ENCODE peak calls at places on chromosome 17, in ten cellular contexts. One of them, this sample, is unnamed.

GRCh38 chr17:35788504-35788998 is 6.9 kb downstream of the MMP28 start:
- DNase-seq in colonic mucosa: no peak
- DNase-seq in NCI-H1436: no peak
- DNase-seq in stimulated activated CD8-positive, alpha-beta memory T cell treated with anti-CD3 and anti-CD28 coated beads, Interleukin-7, amount 100 ng/mL, for 1 hour: no peak
- DNase-seq in hippocampal formation: no peak
- DNase-seq in foreskin melanocyte: peak; percentile 71
- DNase-seq in retinal pigment epithelial cell: no peak
- DNase-seq in natural killer cell treated with Interleukin-12 subunit alpha and Interleukin-12 subunit beta and Interleukin-15 and Interleukin-18, amount 100 ng/mL, for 72 hours: no peak
- DNase-seq in mucosa of descending colon: no peak
- DNase-seq in DMS153: no peak
- DNase-seq in this sample: peak; percentile 86

GRCh38 chr17:48215583-48216139 is 108.1 kb downstream of the SNX11 start:
- DNase-seq in colonic mucosa: peak; percentile 26
- DNase-seq in NCI-H1436: no peak
- DNase-seq in stimulated activated CD8-positive, alpha-beta memory T cell treated with anti-CD3 and anti-CD28 coated beads, Interleukin-7, amount 100 ng/mL, for 1 hour: no peak
- DNase-seq in hippocampal formation: no peak
- DNase-seq in foreskin melanocyte: peak; percentile 45
- DNase-seq in retinal pigment epithelial cell: no peak
- DNase-seq in natural killer cell treated with Interleukin-12 subunit alpha and Interleukin-12 subunit beta and Interleukin-15 and Interleukin-18, amount 100 ng/mL, for 72 hours: no peak
- DNase-seq in mucosa of descending colon: peak; percentile 41
- DNase-seq in DMS153: peak; percentile 74
- DNase-seq in this sample: peak; percentile 38

GRCh38 chr17:19017804-19018599 is 13.4 kb upstream of the FAM83G start:
- DNase-seq in colonic mucosa: no peak
- DNase-seq in NCI-H1436: no peak
- DNase-seq in stimulated activated CD8-positive, alpha-beta memory T cell treated with anti-CD3 and anti-CD28 coated beads, Interleukin-7, amount 100 ng/mL, for 1 hour: no peak
- DNase-seq in hippocampal formation: no peak
- DNase-seq in foreskin melanocyte: no peak
- DNase-seq in retinal pigment epithelial cell: no peak
- DNase-seq in natural killer cell treated with Interleukin-12 subunit alpha and Interleukin-12 subunit beta and Interleukin-15 and Interleukin-18, amount 100 ng/mL, for 72 hours: no peak
- DNase-seq in mucosa of descending colon: peak; percentile 53
- DNase-seq in DMS153: no peak
- DNase-seq in this sample: no peak

GRCh38 chr17:68277807-68278206 is 13.1 kb downstream of the SLC16A6 start:
- DNase-seq in colonic mucosa: no peak
- DNase-seq in NCI-H1436: no peak
- DNase-seq in stimulated activated CD8-positive, alpha-beta memory T cell treated with anti-CD3 and anti-CD28 coated beads, Interleukin-7, amount 100 ng/mL, for 1 hour: no peak
- DNase-seq in hippocampal formation: no peak
- DNase-seq in foreskin melanocyte: no peak
- DNase-seq in retinal pigment epithelial cell: no peak
- DNase-seq in natural killer cell treated with Interleukin-12 subunit alpha and Interleukin-12 subunit beta and Interleukin-15 and Interleukin-18, amount 100 ng/mL, for 72 hours: no peak
- DNase-seq in mucosa of descending colon: no peak
- DNase-seq in DMS153: no peak
- DNase-seq in this sample: no peak

GRCh38 chr17:21194688-21195087 is 19.3 kb downstream of the TMEM11 start:
- DNase-seq in colonic mucosa: no peak
- DNase-seq in NCI-H1436: no peak
- DNase-seq in stimulated activated CD8-positive, alpha-beta memory T cell treated with anti-CD3 and anti-CD28 coated beads, Interleukin-7, amount 100 ng/mL, for 1 hour: no peak
- DNase-seq in hippocampal formation: no peak
- DNase-seq in foreskin melanocyte: no peak
- DNase-seq in retinal pigment epithelial cell: no peak
- DNase-seq in natural killer cell treated with Interleukin-12 subunit alpha and Interleukin-12 subunit beta and Interleukin-15 and Interleukin-18, amount 100 ng/mL, for 72 hours: no peak
- DNase-seq in mucosa of descending colon: no peak
- DNase-seq in DMS153: no peak
- DNase-seq in this sample: no peak

GRCh38 chr17:80107231-80108021 is 6.0 kb downstream of the GAA start:
- DNase-seq in colonic mucosa: no peak
- DNase-seq in NCI-H1436: no peak
- DNase-seq in stimulated activated CD8-positive, alpha-beta memory T cell treated with anti-CD3 and anti-CD28 coated beads, Interleukin-7, amount 100 ng/mL, for 1 hour: no peak
- DNase-seq in hippocampal formation: no peak
- DNase-seq in foreskin melanocyte: no peak
- DNase-seq in retinal pigment epithelial cell: no peak
- DNase-seq in natural killer cell treated with Interleukin-12 subunit alpha and Interleukin-12 subunit beta and Interleukin-15 and Interleukin-18, amount 100 ng/mL, for 72 hours: no peak
- DNase-seq in mucosa of descending colon: no peak
- DNase-seq in DMS153: no peak
- DNase-seq in this sample: no peak

GRCh38 chr17:66426397-66427033 is 124.1 kb downstream of the PRKCA start:
- DNase-seq in colonic mucosa: peak; percentile 48
- DNase-seq in NCI-H1436: peak; percentile 28
- DNase-seq in stimulated activated CD8-positive, alpha-beta memory T cell treated with anti-CD3 and anti-CD28 coated beads, Interleukin-7, amount 100 ng/mL, for 1 hour: peak; percentile 9
- DNase-seq in hippocampal formation: no peak
- DNase-seq in foreskin melanocyte: no peak
- DNase-seq in retinal pigment epithelial cell: no peak
- DNase-seq in natural killer cell treated with Interleukin-12 subunit alpha and Interleukin-12 subunit beta and Interleukin-15 and Interleukin-18, amount 100 ng/mL, for 72 hours: no peak
- DNase-seq in mucosa of descending colon: peak; percentile 58
- DNase-seq in DMS153: no peak
- DNase-seq in this sample: no peak

GRCh38 chr17:42682400-42683384 is at the start of gene CNTNAP1:
- DNase-seq in colonic mucosa: peak; percentile 72
- DNase-seq in NCI-H1436: peak; percentile 40
- DNase-seq in stimulated activated CD8-positive, alpha-beta memory T cell treated with anti-CD3 and anti-CD28 coated beads, Interleukin-7, amount 100 ng/mL, for 1 hour: no peak
- DNase-seq in hippocampal formation: no peak
- DNase-seq in foreskin melanocyte: no peak
- DNase-seq in retinal pigment epithelial cell: no peak
- DNase-seq in natural killer cell treated with Interleukin-12 subunit alpha and Interleukin-12 subunit beta and Interleukin-15 and Interleukin-18, amount 100 ng/mL, for 72 hours: no peak
- DNase-seq in mucosa of descending colon: peak; percentile 55
- DNase-seq in DMS153: no peak
- DNase-seq in this sample: peak; percentile 91

GRCh38 chr17:73900516-73900915 is 256.3 kb upstream of the SDK2 start:
- DNase-seq in colonic mucosa: no peak
- DNase-seq in NCI-H1436: no peak
- DNase-seq in stimulated activated CD8-positive, alpha-beta memory T cell treated with anti-CD3 and anti-CD28 coated beads, Interleukin-7, amount 100 ng/mL, for 1 hour: no peak
- DNase-seq in hippocampal formation: no peak
- DNase-seq in foreskin melanocyte: no peak
- DNase-seq in retinal pigment epithelial cell: no peak
- DNase-seq in natural killer cell treated with Interleukin-12 subunit alpha and Interleukin-12 subunit beta and Interleukin-15 and Interleukin-18, amount 100 ng/mL, for 72 hours: no peak
- DNase-seq in mucosa of descending colon: no peak
- DNase-seq in DMS153: no peak
- DNase-seq in this sample: no peak

GRCh38 chr17:16442141-16442540 is 26.8 kb downstream of the TRPV2 start:
- DNase-seq in colonic mucosa: no peak
- DNase-seq in NCI-H1436: no peak
- DNase-seq in stimulated activated CD8-positive, alpha-beta memory T cell treated with anti-CD3 and anti-CD28 coated beads, Interleukin-7, amount 100 ng/mL, for 1 hour: no peak
- DNase-seq in hippocampal formation: no peak
- DNase-seq in foreskin melanocyte: no peak
- DNase-seq in retinal pigment epithelial cell: no peak
- DNase-seq in natural killer cell treated with Interleukin-12 subunit alpha and Interleukin-12 subunit beta and Interleukin-15 and Interleukin-18, amount 100 ng/mL, for 72 hours: no peak
- DNase-seq in mucosa of descending colon: no peak
- DNase-seq in DMS153: no peak
- DNase-seq in this sample: no peak

GRCh38 chr17:45812102-45812501 is 28.0 kb downstream of the CRHR1 start:
- DNase-seq in colonic mucosa: no peak
- DNase-seq in NCI-H1436: peak; percentile 17
- DNase-seq in stimulated activated CD8-positive, alpha-beta memory T cell treated with anti-CD3 and anti-CD28 coated beads, Interleukin-7, amount 100 ng/mL, for 1 hour: no peak
- DNase-seq in hippocampal formation: no peak
- DNase-seq in foreskin melanocyte: no peak
- DNase-seq in retinal pigment epithelial cell: no peak
- DNase-seq in natural killer cell treated with Interleukin-12 subunit alpha and Interleukin-12 subunit beta and Interleukin-15 and Interleukin-18, amount 100 ng/mL, for 72 hours: no peak
- DNase-seq in mucosa of descending colon: no peak
- DNase-seq in DMS153: no peak
- DNase-seq in this sample: no peak

GRCh38 chr17:3887811-3888210 is 5.0 kb downstream of the CAMKK1 start:
- DNase-seq in colonic mucosa: no peak
- DNase-seq in NCI-H1436: no peak
- DNase-seq in stimulated activated CD8-positive, alpha-beta memory T cell treated with anti-CD3 and anti-CD28 coated beads, Interleukin-7, amount 100 ng/mL, for 1 hour: no peak
- DNase-seq in hippocampal formation: no peak
- DNase-seq in foreskin melanocyte: peak; percentile 20
- DNase-seq in retinal pigment epithelial cell: no peak
- DNase-seq in natural killer cell treated with Interleukin-12 subunit alpha and Interleukin-12 subunit beta and Interleukin-15 and Interleukin-18, amount 100 ng/mL, for 72 hours: no peak
- DNase-seq in mucosa of descending colon: no peak
- DNase-seq in DMS153: no peak
- DNase-seq in this sample: no peak

GRCh38 chr17:35245196-35245486 is 2.3 kb downstream of the SLFN5 start:
- DNase-seq in colonic mucosa: no peak
- DNase-seq in NCI-H1436: no peak
- DNase-seq in stimulated activated CD8-positive, alpha-beta memory T cell treated with anti-CD3 and anti-CD28 coated beads, Interleukin-7, amount 100 ng/mL, for 1 hour: no peak
- DNase-seq in hippocampal formation: peak; percentile 16
- DNase-seq in foreskin melanocyte: peak; percentile 78
- DNase-seq in retinal pigment epithelial cell: peak; percentile 82
- DNase-seq in natural killer cell treated with Interleukin-12 subunit alpha and Interleukin-12 subunit beta and Interleukin-15 and Interleukin-18, amount 100 ng/mL, for 72 hours: no peak
- DNase-seq in mucosa of descending colon: no peak
- DNase-seq in DMS153: no peak
- DNase-seq in this sample: peak; percentile 68

GRCh38 chr17:75228847-75229246 is 23.4 kb downstream of the NUP85 start:
- DNase-seq in colonic mucosa: no peak
- DNase-seq in NCI-H1436: no peak
- DNase-seq in stimulated activated CD8-positive, alpha-beta memory T cell treated with anti-CD3 and anti-CD28 coated beads, Interleukin-7, amount 100 ng/mL, for 1 hour: no peak
- DNase-seq in hippocampal formation: no peak
- DNase-seq in foreskin melanocyte: no peak
- DNase-seq in retinal pigment epithelial cell: no peak
- DNase-seq in natural killer cell treated with Interleukin-12 subunit alpha and Interleukin-12 subunit beta and Interleukin-15 and Interleukin-18, amount 100 ng/mL, for 72 hours: no peak
- DNase-seq in mucosa of descending colon: no peak
- DNase-seq in DMS153: no peak
- DNase-seq in this sample: no peak

GRCh38 chr17:79777166-79777843 is 643 bp upstream of the CBX2 start:
- DNase-seq in colonic mucosa: peak; percentile 71
- DNase-seq in NCI-H1436: peak; percentile 81
- DNase-seq in stimulated activated CD8-positive, alpha-beta memory T cell treated with anti-CD3 and anti-CD28 coated beads, Interleukin-7, amount 100 ng/mL, for 1 hour: no peak
- DNase-seq in hippocampal formation: no peak
- DNase-seq in foreskin melanocyte: peak; percentile 57
- DNase-seq in retinal pigment epithelial cell: no peak
- DNase-seq in natural killer cell treated with Interleukin-12 subunit alpha and Interleukin-12 subunit beta and Interleukin-15 and Interleukin-18, amount 100 ng/mL, for 72 hours: no peak
- DNase-seq in mucosa of descending colon: no peak
- DNase-seq in DMS153: no peak
- DNase-seq in this sample: no peak

GRCh38 chr17:47674503-47674902 is 19.5 kb upstream of the TBKBP1 start:
- DNase-seq in colonic mucosa: no peak
- DNase-seq in NCI-H1436: no peak
- DNase-seq in stimulated activated CD8-positive, alpha-beta memory T cell treated with anti-CD3 and anti-CD28 coated beads, Interleukin-7, amount 100 ng/mL, for 1 hour: no peak
- DNase-seq in hippocampal formation: no peak
- DNase-seq in foreskin melanocyte: no peak
- DNase-seq in retinal pigment epithelial cell: no peak
- DNase-seq in natural killer cell treated with Interleukin-12 subunit alpha and Interleukin-12 subunit beta and Interleukin-15 and Interleukin-18, amount 100 ng/mL, for 72 hours: no peak
- DNase-seq in mucosa of descending colon: no peak
- DNase-seq in DMS153: no peak
- DNase-seq in this sample: no peak

GRCh38 chr17:45428050-45428953 is 4.4 kb downstream of the ARHGAP27 start:
- DNase-seq in colonic mucosa: peak; percentile 81
- DNase-seq in NCI-H1436: peak; percentile 82
- DNase-seq in stimulated activated CD8-positive, alpha-beta memory T cell treated with anti-CD3 and anti-CD28 coated beads, Interleukin-7, amount 100 ng/mL, for 1 hour: peak; percentile 57
- DNase-seq in hippocampal formation: no peak
- DNase-seq in foreskin melanocyte: no peak
- DNase-seq in retinal pigment epithelial cell: no peak
- DNase-seq in natural killer cell treated with Interleukin-12 subunit alpha and Interleukin-12 subunit beta and Interleukin-15 and Interleukin-18, amount 100 ng/mL, for 72 hours: peak; percentile 79
- DNase-seq in mucosa of descending colon: peak; percentile 87
- DNase-seq in DMS153: peak; percentile 63
- DNase-seq in this sample: peak; percentile 86

GRCh38 chr17:17595755-17596154 is 4.2 kb upstream of the PEMT start:
- DNase-seq in colonic mucosa: no peak
- DNase-seq in NCI-H1436: no peak
- DNase-seq in stimulated activated CD8-positive, alpha-beta memory T cell treated with anti-CD3 and anti-CD28 coated beads, Interleukin-7, amount 100 ng/mL, for 1 hour: no peak
- DNase-seq in hippocampal formation: no peak
- DNase-seq in foreskin melanocyte: no peak
- DNase-seq in retinal pigment epithelial cell: no peak
- DNase-seq in natural killer cell treated with Interleukin-12 subunit alpha and Interleukin-12 subunit beta and Interleukin-15 and Interleukin-18, amount 100 ng/mL, for 72 hours: no peak
- DNase-seq in mucosa of descending colon: no peak
- DNase-seq in DMS153: no peak
- DNase-seq in this sample: no peak

GRCh38 chr17:48483004-48483403 is 47.8 kb downstream of the HOXB1 start:
- DNase-seq in colonic mucosa: no peak
- DNase-seq in NCI-H1436: no peak
- DNase-seq in stimulated activated CD8-positive, alpha-beta memory T cell treated with anti-CD3 and anti-CD28 coated beads, Interleukin-7, amount 100 ng/mL, for 1 hour: no peak
- DNase-seq in hippocampal formation: no peak
- DNase-seq in foreskin melanocyte: no peak
- DNase-seq in retinal pigment epithelial cell: no peak
- DNase-seq in natural killer cell treated with Interleukin-12 subunit alpha and Interleukin-12 subunit beta and Interleukin-15 and Interleukin-18, amount 100 ng/mL, for 72 hours: no peak
- DNase-seq in mucosa of descending colon: no peak
- DNase-seq in DMS153: no peak
- DNase-seq in this sample: no peak

GRCh38 chr17:59848778-59849177 is 44.0 kb downstream of the TUBD1 start:
- DNase-seq in colonic mucosa: peak; percentile 79
- DNase-seq in NCI-H1436: no peak
- DNase-seq in stimulated activated CD8-positive, alpha-beta memory T cell treated with anti-CD3 and anti-CD28 coated beads, Interleukin-7, amount 100 ng/mL, for 1 hour: no peak
- DNase-seq in hippocampal formation: no peak
- DNase-seq in foreskin melanocyte: no peak
- DNase-seq in retinal pigment epithelial cell: no peak
- DNase-seq in natural killer cell treated with Interleukin-12 subunit alpha and Interleukin-12 subunit beta and Interleukin-15 and Interleukin-18, amount 100 ng/mL, for 72 hours: peak; percentile 92
- DNase-seq in mucosa of descending colon: peak; percentile 72
- DNase-seq in DMS153: no peak
- DNase-seq in this sample: no peak

GRCh38 chr17:27984404-27984803 is 58.1 kb upstream of the NLK start:
- DNase-seq in colonic mucosa: no peak
- DNase-seq in NCI-H1436: no peak
- DNase-seq in stimulated activated CD8-positive, alpha-beta memory T cell treated with anti-CD3 and anti-CD28 coated beads, Interleukin-7, amount 100 ng/mL, for 1 hour: no peak
- DNase-seq in hippocampal formation: no peak
- DNase-seq in foreskin melanocyte: no peak
- DNase-seq in retinal pigment epithelial cell: no peak
- DNase-seq in natural killer cell treated with Interleukin-12 subunit alpha and Interleukin-12 subunit beta and Interleukin-15 and Interleukin-18, amount 100 ng/mL, for 72 hours: no peak
- DNase-seq in mucosa of descending colon: no peak
- DNase-seq in DMS153: no peak
- DNase-seq in this sample: no peak

GRCh38 chr17:60079401-60079861 is 710 bp upstream of the HEATR6 start:
- DNase-seq in colonic mucosa: no peak
- DNase-seq in NCI-H1436: no peak
- DNase-seq in stimulated activated CD8-positive, alpha-beta memory T cell treated with anti-CD3 and anti-CD28 coated beads, Interleukin-7, amount 100 ng/mL, for 1 hour: no peak
- DNase-seq in hippocampal formation: no peak
- DNase-seq in foreskin melanocyte: no peak
- DNase-seq in retinal pigment epithelial cell: no peak
- DNase-seq in natural killer cell treated with Interleukin-12 subunit alpha and Interleukin-12 subunit beta and Interleukin-15 and Interleukin-18, amount 100 ng/mL, for 72 hours: no peak
- DNase-seq in mucosa of descending colon: no peak
- DNase-seq in DMS153: no peak
- DNase-seq in this sample: peak; percentile 22

GRCh38 chr17:49277638-49278037 is 47.1 kb upstream of the PHOSPHO1 start:
- DNase-seq in colonic mucosa: no peak
- DNase-seq in NCI-H1436: no peak
- DNase-seq in stimulated activated CD8-positive, alpha-beta memory T cell treated with anti-CD3 and anti-CD28 coated beads, Interleukin-7, amount 100 ng/mL, for 1 hour: no peak
- DNase-seq in hippocampal formation: no peak
- DNase-seq in foreskin melanocyte: no peak
- DNase-seq in retinal pigment epithelial cell: no peak
- DNase-seq in natural killer cell treated with Interleukin-12 subunit alpha and Interleukin-12 subunit beta and Interleukin-15 and Interleukin-18, amount 100 ng/mL, for 72 hours: no peak
- DNase-seq in mucosa of descending colon: no peak
- DNase-seq in DMS153: no peak
- DNase-seq in this sample: no peak

GRCh38 chr17:48809182-48809581 is 7.8 kb downstream of the TTLL6 start:
- DNase-seq in colonic mucosa: peak; percentile 82
- DNase-seq in NCI-H1436: no peak
- DNase-seq in stimulated activated CD8-positive, alpha-beta memory T cell treated with anti-CD3 and anti-CD28 coated beads, Interleukin-7, amount 100 ng/mL, for 1 hour: no peak
- DNase-seq in hippocampal formation: no peak
- DNase-seq in foreskin melanocyte: no peak
- DNase-seq in retinal pigment epithelial cell: no peak
- DNase-seq in natural killer cell treated with Interleukin-12 subunit alpha and Interleukin-12 subunit beta and Interleukin-15 and Interleukin-18, amount 100 ng/mL, for 72 hours: no peak
- DNase-seq in mucosa of descending colon: peak; percentile 80
- DNase-seq in DMS153: no peak
- DNase-seq in this sample: no peak

GRCh38 chr17:82301916-82302497 is 15.4 kb downstream of the CD7 start:
- DNase-seq in colonic mucosa: no peak
- DNase-seq in NCI-H1436: no peak
- DNase-seq in stimulated activated CD8-positive, alpha-beta memory T cell treated with anti-CD3 and anti-CD28 coated beads, Interleukin-7, amount 100 ng/mL, for 1 hour: no peak
- DNase-seq in hippocampal formation: no peak
- DNase-seq in foreskin melanocyte: no peak
- DNase-seq in retinal pigment epithelial cell: no peak
- DNase-seq in natural killer cell treated with Interleukin-12 subunit alpha and Interleukin-12 subunit beta and Interleukin-15 and Interleukin-18, amount 100 ng/mL, for 72 hours: peak; percentile 71
- DNase-seq in mucosa of descending colon: no peak
- DNase-seq in DMS153: no peak
- DNase-seq in this sample: no peak

GRCh38 chr17:16150251-16150859 is 65.0 kb downstream of the NCOR1 start:
- DNase-seq in colonic mucosa: no peak
- DNase-seq in NCI-H1436: no peak
- DNase-seq in stimulated activated CD8-positive, alpha-beta memory T cell treated with anti-CD3 and anti-CD28 coated beads, Interleukin-7, amount 100 ng/mL, for 1 hour: no peak
- DNase-seq in hippocampal formation: no peak
- DNase-seq in foreskin melanocyte: no peak
- DNase-seq in retinal pigment epithelial cell: peak; percentile 6
- DNase-seq in natural killer cell treated with Interleukin-12 subunit alpha and Interleukin-12 subunit beta and Interleukin-15 and Interleukin-18, amount 100 ng/mL, for 72 hours: no peak
- DNase-seq in mucosa of descending colon: no peak
- DNase-seq in DMS153: no peak
- DNase-seq in this sample: peak; percentile 22

GRCh38 chr17:3647769-3648540 is 11.4 kb downstream of the CTNS start:
- DNase-seq in colonic mucosa: peak; percentile 51
- DNase-seq in NCI-H1436: peak; percentile 68
- DNase-seq in stimulated activated CD8-positive, alpha-beta memory T cell treated with anti-CD3 and anti-CD28 coated beads, Interleukin-7, amount 100 ng/mL, for 1 hour: no peak
- DNase-seq in hippocampal formation: peak; percentile 64
- DNase-seq in foreskin melanocyte: no peak
- DNase-seq in retinal pigment epithelial cell: no peak
- DNase-seq in natural killer cell treated with Interleukin-12 subunit alpha and Interleukin-12 subunit beta and Interleukin-15 and Interleukin-18, amount 100 ng/mL, for 72 hours: no peak
- DNase-seq in mucosa of descending colon: peak; percentile 78
- DNase-seq in DMS153: no peak
- DNase-seq in this sample: peak; percentile 67